ENCODE peak calls at places on chromosomes 7 and 10, in five cellular contexts. T, I, A, O and R are unnamed samples.

GRCh38 chr7:75642810-75643486 is 95.8 kb downstream of the HIP1 start:
- DNase-seq in T (peak; percentile 10), I (peak; percentile 44), A (peak; percentile 93), O (peak; percentile 66), R (peak; percentile 63)

GRCh38 chr7:1559626-1560590 is 3.9 kb upstream of the TMEM184A start:
- DNase-seq in T (no peak), I (no peak), A (no peak), O (no peak), R (no peak)

GRCh38 chr7:129021656-129022055 is 33.3 kb downstream of the TNPO3 start:
- DNase-seq in T (no peak), I (no peak), A (no peak), O (no peak), R (no peak)

GRCh38 chr7:17144313-17144712 is 154.1 kb upstream of the AHR start:
- DNase-seq in T (no peak), I (no peak), A (peak; percentile 11), O (peak; percentile 41), R (peak; percentile 35)

GRCh38 chr10:69443354-69443753 is 7.9 kb upstream of the TSPAN15 start:
- DNase-seq in T (no peak), I (no peak), A (no peak), O (no peak), R (no peak)

GRCh38 chr7:101550641-101551531 is 78.2 kb downstream of the MYL10 start:
- DNase-seq in T (no peak), I (no peak), A (no peak), O (peak; percentile 11), R (no peak)

GRCh38 chr10:113216068-113216467 is 266.0 kb downstream of the TCF7L2 start:
- DNase-seq in T (no peak), I (no peak), A (peak; percentile 35), O (no peak), R (no peak)

GRCh38 chr7:101862280-101863220 is 45.1 kb downstream of the CUX1 start:
- DNase-seq in T (no peak), I (no peak), A (no peak), O (no peak), R (no peak)

GRCh38 chr10:119301397-119301796 is 94.0 kb downstream of the GRK5 start:
- DNase-seq in T (no peak), I (no peak), A (no peak), O (peak; percentile 63), R (peak; percentile 62)

GRCh38 chr7:107045195-107045960 is 873 bp downstream of the PRKAR2B start:
- DNase-seq in T (no peak), I (no peak), A (peak; percentile 42), O (no peak), R (no peak)

GRCh38 chr7:46022397-46022796 is 101.3 kb upstream of the IGFBP3 start:
- DNase-seq in T (no peak), I (no peak), A (no peak), O (no peak), R (no peak)

GRCh38 chr7:28586736-28587135 is 174.4 kb downstream of the CREB5 start:
- DNase-seq in T (no peak), I (no peak), A (no peak), O (no peak), R (no peak)

GRCh38 chr7:102193806-102194205 is 92.9 kb upstream of the SH2B2 start:
- DNase-seq in T (no peak), I (peak; percentile 3), A (no peak), O (no peak), R (no peak)